ENCODE peak calls at places on chromosomes 6 and 20, in five cellular contexts. One of them, this sample, is unnamed.

GRCh38 chr6:21188505-21189223 is 404.9 kb upstream of the SOX4 start:
- DNase-seq in esophagus squamous epithelium: no peak
- DNase-seq in right cardiac atrium: no peak
- DNase-seq in Peyer's patch: no peak
- DNase-seq in A549: no peak
- DNase-seq in this sample: peak; percentile 44

GRCh38 chr6:160978141-160978926 is 13.2 kb upstream of the MAP3K4 start:
- DNase-seq in esophagus squamous epithelium: no peak
- DNase-seq in right cardiac atrium: no peak
- DNase-seq in Peyer's patch: no peak
- DNase-seq in A549: no peak
- DNase-seq in this sample: no peak

GRCh38 chr6:122845916-122846632 is 57.0 kb downstream of the SMPDL3A start:
- DNase-seq in esophagus squamous epithelium: no peak
- DNase-seq in right cardiac atrium: no peak
- DNase-seq in Peyer's patch: no peak
- DNase-seq in A549: no peak
- DNase-seq in this sample: no peak

GRCh38 chr6:118844915-118845314 is 49.0 kb upstream of the ASF1A start:
- DNase-seq in esophagus squamous epithelium: no peak
- DNase-seq in right cardiac atrium: no peak
- DNase-seq in Peyer's patch: no peak
- DNase-seq in A549: no peak
- DNase-seq in this sample: no peak

GRCh38 chr20:61861054-61861841 is 204.4 kb downstream of the TAF4 start:
- DNase-seq in esophagus squamous epithelium: no peak
- DNase-seq in right cardiac atrium: peak; percentile 20
- DNase-seq in Peyer's patch: no peak
- DNase-seq in A549: no peak
- DNase-seq in this sample: no peak

GRCh38 chr6:157461000-157461915 is 80.3 kb downstream of the ZDHHC14 start:
- DNase-seq in esophagus squamous epithelium: no peak
- DNase-seq in right cardiac atrium: no peak
- DNase-seq in Peyer's patch: peak; percentile 34
- DNase-seq in A549: no peak
- DNase-seq in this sample: no peak

GRCh38 chr6:170031684-170032121 is 259.2 kb downstream of the DLL1 start:
- DNase-seq in esophagus squamous epithelium: no peak
- DNase-seq in right cardiac atrium: no peak
- DNase-seq in Peyer's patch: no peak
- DNase-seq in A549: no peak
- DNase-seq in this sample: no peak

GRCh38 chr6:170445487-170445886 is 107.6 kb downstream of the PSMB1 start:
- DNase-seq in esophagus squamous epithelium: no peak
- DNase-seq in right cardiac atrium: no peak
- DNase-seq in Peyer's patch: no peak
- DNase-seq in A549: no peak
- DNase-seq in this sample: no peak

GRCh38 chr6:164106345-164106769 is 691.8 kb downstream of the QKI start:
- DNase-seq in esophagus squamous epithelium: no peak
- DNase-seq in right cardiac atrium: peak; percentile 86
- DNase-seq in Peyer's patch: no peak
- DNase-seq in A549: peak; percentile 17
- DNase-seq in this sample: no peak

GRCh38 chr20:52054123-52054522 is 137.5 kb downstream of the ZFP64 start:
- DNase-seq in esophagus squamous epithelium: no peak
- DNase-seq in right cardiac atrium: no peak
- DNase-seq in Peyer's patch: peak; percentile 25
- DNase-seq in A549: no peak
- DNase-seq in this sample: no peak

GRCh38 chr6:4112366-4112765 is 23.0 kb downstream of the ECI2 start:
- DNase-seq in esophagus squamous epithelium: no peak
- DNase-seq in right cardiac atrium: no peak
- DNase-seq in Peyer's patch: no peak
- DNase-seq in A549: no peak
- DNase-seq in this sample: no peak

GRCh38 chr6:36335465-36336209 is 1.1 kb downstream of the BNIP5 start:
- DNase-seq in esophagus squamous epithelium: no peak
- DNase-seq in right cardiac atrium: no peak
- DNase-seq in Peyer's patch: no peak
- DNase-seq in A549: no peak
- DNase-seq in this sample: no peak

GRCh38 chr6:15406452-15406851 is 160.6 kb downstream of the JARID2 start:
- DNase-seq in esophagus squamous epithelium: no peak
- DNase-seq in right cardiac atrium: no peak
- DNase-seq in Peyer's patch: no peak
- DNase-seq in A549: no peak
- DNase-seq in this sample: no peak

GRCh38 chr20:50259705-50260479 is 69.3 kb downstream of the CEBPB start:
- DNase-seq in esophagus squamous epithelium: no peak
- DNase-seq in right cardiac atrium: peak; percentile 92
- DNase-seq in Peyer's patch: no peak
- DNase-seq in A549: no peak
- DNase-seq in this sample: no peak

GRCh38 chr6:111605100-111605748 is 454 bp downstream of the TRAF3IP2 start:
- DNase-seq in esophagus squamous epithelium: no peak
- DNase-seq in right cardiac atrium: peak; percentile 93
- DNase-seq in Peyer's patch: peak; percentile 42
- DNase-seq in A549: peak; percentile 29
- DNase-seq in this sample: peak; percentile 58

GRCh38 chr20:22582960-22583772 is 1.2 kb downstream of the FOXA2 start:
- DNase-seq in esophagus squamous epithelium: no peak
- DNase-seq in right cardiac atrium: no peak
- DNase-seq in Peyer's patch: no peak
- DNase-seq in A549: peak; percentile 44
- DNase-seq in this sample: no peak

DNA sequence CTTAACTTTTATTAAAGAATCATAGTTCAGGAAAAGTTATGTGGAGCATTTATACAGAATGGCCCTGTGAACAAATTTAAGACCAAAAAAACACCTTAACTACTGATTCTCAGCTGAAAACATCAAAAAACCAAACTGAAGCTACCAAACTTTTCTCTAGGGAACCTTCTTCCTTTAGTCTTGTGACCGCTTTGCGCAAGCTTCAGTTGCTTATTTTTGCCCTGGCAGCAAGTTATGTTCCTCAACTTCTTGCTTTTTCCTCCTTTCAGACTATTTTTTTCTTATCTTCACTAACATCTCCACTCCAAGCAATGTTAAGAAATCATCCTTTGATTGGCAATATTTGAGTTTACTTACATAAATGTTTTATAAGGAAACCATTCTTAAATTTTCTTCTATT is 100.1 kb downstream of the MYB start:
- DNase-seq in esophagus squamous epithelium: no peak
- DNase-seq in right cardiac atrium: no peak
- DNase-seq in Peyer's patch: no peak
- DNase-seq in A549: no peak
- DNase-seq in this sample: no peak
- H3K27ac ChIP-seq in esophagus squamous epithelium: no peak overlapping the region
- H3K27ac ChIP-seq in right cardiac atrium: no peak overlapping the region
- H3K27ac ChIP-seq in Peyer's patch: no peak overlapping the region
- H3K27ac ChIP-seq in A549: no peak overlapping the region
- H3K27ac ChIP-seq in this sample: no peak overlapping the region

GRCh38 chr6:37569317-37569716 is 69.6 kb upstream of the CCDC167 start:
- DNase-seq in esophagus squamous epithelium: no peak
- DNase-seq in right cardiac atrium: no peak
- DNase-seq in Peyer's patch: no peak
- DNase-seq in A549: no peak
- DNase-seq in this sample: no peak

GRCh38 chr6:37566209-37566859 is 66.6 kb upstream of the CCDC167 start:
- DNase-seq in esophagus squamous epithelium: no peak
- DNase-seq in right cardiac atrium: peak; percentile 84
- DNase-seq in Peyer's patch: peak; percentile 58
- DNase-seq in A549: no peak
- DNase-seq in this sample: peak; percentile 46

GRCh38 chr6:37569999-37570776 is 70.5 kb upstream of the CCDC167 start:
- DNase-seq in esophagus squamous epithelium: no peak
- DNase-seq in right cardiac atrium: no peak
- DNase-seq in Peyer's patch: no peak
- DNase-seq in A549: no peak
- DNase-seq in this sample: no peak

GRCh38 chr6:37561361-37561760 is 61.7 kb upstream of the CCDC167 start:
- DNase-seq in esophagus squamous epithelium: no peak
- DNase-seq in right cardiac atrium: no peak
- DNase-seq in Peyer's patch: no peak
- DNase-seq in A549: no peak
- DNase-seq in this sample: no peak

DNA sequence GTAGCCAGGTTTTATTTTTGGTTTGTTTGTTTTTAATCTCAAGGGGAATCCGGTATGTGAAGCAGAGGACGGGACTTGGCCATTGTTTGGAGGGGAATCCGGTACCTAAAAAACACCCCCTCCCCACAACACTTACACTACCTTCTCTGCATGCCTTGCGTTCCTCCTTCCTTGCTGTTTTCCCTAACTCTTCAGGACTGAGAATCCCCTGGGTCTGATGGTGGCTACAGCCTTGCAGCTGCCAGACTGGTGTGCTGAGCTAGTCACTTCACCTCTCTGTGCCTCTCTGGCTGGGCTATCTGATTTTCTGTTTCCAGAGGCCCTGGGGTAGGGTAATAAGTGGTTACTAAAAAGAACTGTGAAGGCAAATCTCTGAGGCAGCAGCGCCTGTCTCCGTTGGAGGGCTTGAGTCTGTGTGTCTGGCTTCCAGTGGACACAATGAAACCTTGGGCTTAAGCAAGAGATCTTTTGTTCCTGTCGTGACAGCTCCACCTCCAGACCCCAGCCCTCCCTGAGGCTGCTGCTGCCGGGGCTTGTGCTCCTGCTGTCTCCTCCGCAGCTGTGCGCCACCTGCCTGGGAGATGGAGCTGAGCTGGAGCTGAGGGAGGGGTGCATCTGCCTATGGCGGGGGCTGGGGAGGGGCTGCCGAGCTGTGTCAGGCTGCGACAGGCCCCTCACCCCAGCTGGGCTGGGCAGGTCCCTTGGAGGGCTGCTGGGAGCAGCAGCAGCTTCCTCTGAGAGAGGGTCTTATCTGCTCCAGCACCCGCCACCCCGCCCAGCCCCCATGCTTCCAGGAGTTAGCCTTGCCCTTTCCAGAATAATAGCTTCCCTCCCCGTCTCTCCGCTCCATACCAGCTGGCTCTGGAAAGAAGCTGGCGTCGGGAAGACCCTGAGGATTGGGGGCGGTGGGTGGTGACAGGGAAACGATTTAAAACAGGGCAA is 65.8 kb upstream of the CCDC167 start:
- DNase-seq in esophagus squamous epithelium: no peak
- DNase-seq in right cardiac atrium: peak; percentile 55
- DNase-seq in Peyer's patch: no peak
- DNase-seq in A549: no peak
- DNase-seq in this sample: no peak
- H3K27ac ChIP-seq in esophagus squamous epithelium: no peak overlapping the region
- H3K27ac ChIP-seq in right cardiac atrium: no peak overlapping the region
- H3K27ac ChIP-seq in Peyer's patch: no peak overlapping the region
- H3K27ac ChIP-seq in A549: no peak overlapping the region
- H3K27ac ChIP-seq in this sample: no peak overlapping the region

DNA sequence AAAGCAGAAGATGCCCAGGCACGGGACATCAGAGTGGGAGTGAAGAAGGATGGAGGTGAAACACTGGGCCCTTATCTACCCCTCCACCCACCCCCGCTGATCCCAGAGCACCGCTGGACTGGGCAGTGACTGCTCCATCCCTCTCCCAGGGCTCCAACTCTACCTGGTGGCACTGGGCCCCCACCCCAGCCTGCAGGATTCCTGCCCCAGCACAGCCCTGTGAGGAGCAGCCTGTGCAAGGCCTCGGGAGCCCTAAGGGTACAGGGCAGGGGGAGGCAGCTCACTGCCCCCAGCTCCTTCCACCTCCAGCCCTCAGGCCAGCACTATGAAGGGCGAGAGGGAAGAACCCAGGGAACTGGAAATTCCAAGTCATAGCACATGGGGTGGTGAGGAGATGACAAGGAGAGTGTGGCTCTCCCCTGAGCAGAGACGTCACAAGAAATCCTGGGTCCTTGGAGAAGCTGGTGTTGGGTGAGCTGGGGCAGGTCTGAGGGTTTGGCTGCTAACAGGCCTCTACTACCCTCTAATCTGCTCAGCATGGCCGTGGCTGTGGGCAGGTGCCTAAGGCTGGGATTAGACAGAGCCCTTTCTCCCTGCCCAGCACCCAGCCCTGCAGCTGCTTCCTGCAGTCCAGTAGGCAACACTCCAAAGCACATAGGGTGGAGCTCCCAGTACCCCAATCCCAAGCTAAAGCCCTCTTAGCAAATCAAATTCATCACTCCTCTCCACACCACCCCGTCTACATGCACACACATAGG is 3.5 kb downstream of the CST3 start:
- DNase-seq in esophagus squamous epithelium: no peak
- DNase-seq in right cardiac atrium: peak; percentile 28
- DNase-seq in Peyer's patch: no peak
- DNase-seq in A549: no peak
- DNase-seq in this sample: no peak
- H3K27ac ChIP-seq in esophagus squamous epithelium: peak overlapping the region; percentile 99
- H3K27ac ChIP-seq in right cardiac atrium: peak overlapping the region; percentile 32
- H3K27ac ChIP-seq in Peyer's patch: no peak overlapping the region
- H3K27ac ChIP-seq in A549: no peak overlapping the region
- H3K27ac ChIP-seq in this sample: no peak overlapping the region

GRCh38 chr20:8074931-8075330 is 55.4 kb upstream of the TMX4 start:
- DNase-seq in esophagus squamous epithelium: no peak
- DNase-seq in right cardiac atrium: no peak
- DNase-seq in Peyer's patch: no peak
- DNase-seq in A549: no peak
- DNase-seq in this sample: no peak

GRCh38 chr20:8076505-8077498 is 55.3 kb upstream of the PLCB1 start:
- DNase-seq in esophagus squamous epithelium: no peak
- DNase-seq in right cardiac atrium: no peak
- DNase-seq in Peyer's patch: no peak
- DNase-seq in A549: no peak
- DNase-seq in this sample: no peak

GRCh38 chr20:8078528-8078914 is 53.5 kb upstream of the PLCB1 start:
- DNase-seq in esophagus squamous epithelium: no peak
- DNase-seq in right cardiac atrium: no peak
- DNase-seq in Peyer's patch: no peak
- DNase-seq in A549: peak; percentile 42
- DNase-seq in this sample: no peak

DNA sequence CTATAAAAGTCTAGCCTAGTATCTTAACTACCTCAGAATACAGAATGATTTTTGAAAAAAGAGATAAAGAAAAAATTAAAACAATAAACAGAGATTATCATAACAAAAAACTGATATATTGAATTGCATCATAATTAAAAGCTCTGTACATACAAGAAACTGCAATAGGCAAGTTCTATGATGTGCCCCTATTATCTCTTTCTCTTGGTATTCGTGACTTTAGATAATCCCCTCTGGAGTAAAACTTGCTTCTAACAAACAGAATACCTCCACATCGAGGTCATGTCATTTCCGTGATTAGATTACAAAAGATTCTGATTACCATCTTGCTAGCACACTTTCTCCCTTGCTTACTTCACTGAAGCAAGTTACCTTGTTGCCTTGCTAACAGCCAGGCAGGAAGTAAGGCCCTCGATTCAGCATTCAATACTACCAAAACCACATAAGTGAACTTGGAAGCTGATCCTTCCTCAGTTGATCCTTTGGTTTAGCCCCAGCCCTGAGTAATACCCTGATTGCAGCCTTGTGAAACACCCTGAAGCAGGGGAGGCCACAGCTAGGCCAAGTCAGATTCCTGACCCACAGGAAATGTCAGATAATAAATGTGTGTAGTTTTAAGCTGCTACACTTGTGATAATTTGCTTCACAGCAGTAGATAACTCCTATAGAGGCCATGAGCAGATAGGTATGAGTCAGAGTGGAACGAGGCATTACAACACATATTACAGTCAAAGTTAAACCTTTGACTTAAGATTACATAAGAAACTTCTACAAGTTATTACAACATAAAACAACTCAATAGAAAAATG is 53.7 kb upstream of the TMX4 start:
- DNase-seq in esophagus squamous epithelium: no peak
- DNase-seq in right cardiac atrium: no peak
- DNase-seq in Peyer's patch: no peak
- DNase-seq in A549: peak; percentile 10
- DNase-seq in this sample: no peak
- H3K27ac ChIP-seq in esophagus squamous epithelium: peak overlapping the region; percentile 39
- H3K27ac ChIP-seq in right cardiac atrium: peak overlapping the region; percentile 8
- H3K27ac ChIP-seq in Peyer's patch: no peak overlapping the region
- H3K27ac ChIP-seq in A549: no peak overlapping the region
- H3K27ac ChIP-seq in this sample: no peak overlapping the region

This sample was measured in prostate gland.